ENCODE peak calls at places on chromosomes 16 and 17, in nine cellular contexts. K is right cardiac atrium; M is A549; J is CD8-positive, alpha-beta T cell; L is left ventricle myocardium inferior; B is esophagus squamous epithelium; Q is AG04450; O is uterus; F is GM12878. V is an unnamed sample.

GRCh38 chr16:67016681-67017450 is 12.1 kb upstream of the CBFB start:
- DNase-seq in K (no peak), M (no peak), J (no peak), L (no peak), B (no peak), Q (no peak), O (peak), F (no peak), V (no peak)

GRCh38 chr17:60534010-60534555 is 8.0 kb upstream of the APPBP2 start:
- DNase-seq in K (no peak), M (no peak), J (no peak), L (no peak), B (no peak), Q (peak), O (no peak), F (no peak), V (no peak)

GRCh38 chr17:3762922-3763776 is 37.8 kb downstream of the ITGAE start:
- DNase-seq in K (no peak), M (no peak), J (peak), L (no peak), B (no peak), Q (no peak), O (no peak), F (peak), V (no peak)

GRCh38 chr16:15434425-15435215 is at the start of gene BMERB1:
- DNase-seq in K (peak), M (peak), J (peak), L (peak), B (no peak), Q (no peak), O (peak), F (no peak), V (peak)

GRCh38 chr17:79811036-79811887 is 14.4 kb upstream of the CBX8 start:
- DNase-seq in K (peak), M (peak), J (no peak), L (no peak), B (no peak), Q (no peak), O (no peak), F (no peak), V (no peak)

GRCh38 chr17:82458885-82459424 is 414 bp downstream of the NARF start:
- DNase-seq in K (peak), M (no peak), J (no peak), L (no peak), B (no peak), Q (no peak), O (no peak), F (no peak), V (peak)

GRCh38 chr17:81338301-81339179 is 43.4 kb upstream of the SLC38A10 start:
- DNase-seq in K (peak), M (no peak), J (no peak), L (no peak), B (no peak), Q (no peak), O (no peak), F (no peak), V (peak)

GRCh38 chr17:17032131-17032692 is 10.0 kb upstream of the MPRIP start:
- DNase-seq in K (peak), M (peak), J (no peak), L (peak), B (no peak), Q (no peak), O (no peak), F (no peak), V (peak)

GRCh38 chr16:85151603-85152413 is 39.5 kb upstream of the CIBAR2 start:
- DNase-seq in K (peak), M (no peak), J (peak), L (peak), B (no peak), Q (peak), O (peak), F (no peak), V (peak)

GRCh38 chr17:31269597-31269996 is 27.4 kb downstream of the OMG start:
- DNase-seq in K (no peak), M (peak), J (no peak), L (no peak), B (no peak), Q (peak), O (no peak), F (no peak), V (no peak)

GRCh38 chr17:81566461-81567126 is 14.4 kb upstream of the FAAP100 start:
- DNase-seq in K (peak), M (peak), J (no peak), L (peak), B (no peak), Q (peak), O (peak), F (no peak), V (peak)

GRCh38 chr16:70790815-70791214 is 10.1 kb downstream of the VAC14 start:
- DNase-seq in K (no peak), M (no peak), J (no peak), L (no peak), B (no peak), Q (no peak), O (no peak), F (no peak), V (no peak)

GRCh38 chr16:82924075-82924854 is 297.5 kb downstream of the CDH13 start:
- DNase-seq in K (no peak), M (no peak), J (peak), L (no peak), B (no peak), Q (no peak), O (no peak), F (no peak), V (no peak)

GRCh38 chr16:86515780-86516617 is 5.7 kb downstream of the FOXF1 start:
- DNase-seq in K (peak), M (no peak), J (no peak), L (no peak), B (no peak), Q (no peak), O (no peak), F (no peak), V (peak)

GRCh38 chr17:82400830-82401229 is 17.3 kb upstream of the HEXD start:
- DNase-seq in K (peak), M (no peak), J (peak), L (peak), B (no peak), Q (no peak), O (no peak), F (no peak), V (peak)

GRCh38 chr16:31135535-31136286 is at the start of gene PRSS8:
- DNase-seq in K (peak), M (no peak), J (no peak), L (no peak), B (no peak), Q (no peak), O (no peak), F (no peak), V (no peak)

GRCh38 chr16:82995927-82996441 is 369.2 kb downstream of the CDH13 start:
- DNase-seq in K (no peak), M (no peak), J (no peak), L (no peak), B (no peak), Q (peak), O (peak), F (no peak), V (no peak)

GRCh38 chr17:50630524-50631194 is 4.0 kb upstream of the ABCC3 start:
- DNase-seq in K (peak), M (peak), J (peak), L (no peak), B (no peak), Q (no peak), O (no peak), F (no peak), V (no peak)

GRCh38 chr17:42878924-42879595 is 21.5 kb upstream of the G6PC1 start:
- DNase-seq in K (peak), M (no peak), J (no peak), L (no peak), B (no peak), Q (no peak), O (no peak), F (no peak), V (no peak)

GRCh38 chr17:79715318-79716182 is 15.2 kb upstream of the ENPP7 start:
- DNase-seq in K (no peak), M (no peak), J (no peak), L (no peak), B (no peak), Q (no peak), O (no peak), F (no peak), V (no peak)

GRCh38 chr16:81645303-81645702 is 133.8 kb upstream of the PLCG2 start:
- DNase-seq in K (peak), M (no peak), J (no peak), L (peak), B (no peak), Q (peak), O (peak), F (no peak), V (peak)

GRCh38 chr16:4511441-4512082 is 27.0 kb downstream of the CDIP1 start:
- DNase-seq in K (peak), M (peak), J (no peak), L (peak), B (no peak), Q (no peak), O (no peak), F (no peak), V (no peak)

GRCh38 chr16:75491876-75492275 is 3.4 kb downstream of the CHST6 start:
- DNase-seq in K (no peak), M (peak), J (no peak), L (no peak), B (no peak), Q (no peak), O (no peak), F (no peak), V (no peak)

DNA sequence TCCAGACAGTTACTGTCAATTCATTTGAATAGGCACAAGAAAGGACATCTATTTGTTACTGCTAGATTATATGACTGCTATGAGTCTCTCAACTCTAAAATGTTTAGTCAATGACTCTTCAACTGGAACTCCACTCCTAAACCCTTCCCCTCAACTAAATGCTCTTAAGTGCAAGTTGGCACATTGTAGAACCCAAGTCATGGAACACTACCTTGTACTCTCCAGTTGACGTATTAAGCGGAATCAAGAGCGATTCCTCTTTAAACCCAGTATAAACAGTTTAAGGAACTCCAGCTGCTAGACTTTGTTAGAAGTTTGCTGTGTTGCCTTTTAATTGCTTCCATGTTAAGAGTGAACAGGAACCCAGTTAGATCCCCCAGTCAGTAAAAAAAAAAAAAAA is 44.6 kb downstream of the STH start:
- DNase-seq in K (no peak), M (no peak), J (no peak), L (no peak), B (no peak), Q (no peak), O (no peak), F (no peak), V (no peak)
- H3K27ac ChIP-seq in K (no peak), M (no peak), J (no peak), L (peak), B (peak), Q (no peak), O (peak), F (no peak), V (peak)

DNA sequence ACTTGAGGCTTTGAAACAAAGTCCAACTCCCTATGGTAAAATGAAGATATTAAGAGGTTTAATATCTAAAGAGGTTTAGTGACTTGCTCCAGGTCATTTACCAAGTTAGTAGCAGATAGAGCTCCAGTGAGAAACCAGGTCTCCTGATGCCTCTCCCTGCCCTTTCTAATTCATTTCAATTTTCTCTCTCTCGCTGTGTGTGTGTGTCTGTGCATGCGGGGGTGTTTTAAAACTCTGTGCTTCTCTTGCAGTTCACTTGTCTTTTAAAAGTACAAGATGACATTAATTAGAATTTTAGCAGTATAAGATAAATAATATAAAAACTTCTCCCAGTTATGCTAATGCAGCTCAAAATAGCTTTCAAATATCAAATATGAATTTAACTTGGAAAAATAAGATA is 8.2 kb upstream of the ZP2 start:
- DNase-seq in K (no peak), M (no peak), J (no peak), L (no peak), B (no peak), Q (no peak), O (no peak), F (no peak), V (no peak)
- H3K27ac ChIP-seq in K (no peak), M (no peak), J (no peak), L (no peak), B (no peak), Q (no peak), O (no peak), F (no peak), V (no peak)

GRCh38 chr16:1380195-1380594 is 28.5 kb downstream of the GNPTG start:
- DNase-seq in K (no peak), M (no peak), J (no peak), L (no peak), B (no peak), Q (no peak), O (no peak), F (no peak), V (no peak)
- H3K27ac ChIP-seq in K (no peak), M (peak), J (no peak), L (peak), B (no peak), Q (no peak), O (no peak), F (no peak), V (peak)

DNA sequence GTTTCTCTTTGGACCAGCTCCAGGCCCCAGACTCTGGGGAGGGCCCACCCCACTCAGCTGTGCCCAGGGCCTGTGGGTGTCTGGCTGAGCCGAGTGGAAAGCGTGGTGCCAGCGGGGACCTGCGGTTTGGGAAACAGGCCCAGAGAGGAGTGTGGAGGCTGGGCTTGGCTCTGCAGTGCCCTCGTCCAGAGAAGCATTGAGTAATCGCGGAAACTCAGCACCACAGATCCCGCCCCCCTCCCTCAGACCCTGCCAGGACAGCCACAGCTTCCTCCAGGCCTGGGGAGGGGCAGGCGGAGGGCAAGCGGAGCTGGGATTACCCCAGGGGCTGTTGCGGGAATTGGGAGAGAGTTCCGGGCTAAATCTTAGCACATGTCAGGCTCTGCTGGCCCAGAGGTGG is 14.6 kb upstream of the PITPNA start:
- DNase-seq in K (peak), M (no peak), J (no peak), L (peak), B (no peak), Q (peak), O (peak), F (no peak), V (peak)
- H3K27ac ChIP-seq in K (peak), M (peak), J (no peak), L (peak), B (peak), Q (peak), O (peak), F (peak), V (peak)

GRCh38 chr17:8189041-8189710 is 804 bp downstream of the BORCS6 start:
- DNase-seq in K (peak), M (no peak), J (peak), L (peak), B (no peak), Q (no peak), O (no peak), F (no peak), V (no peak)
- H3K27ac ChIP-seq in K (peak), M (peak), J (peak), L (peak), B (peak), Q (no peak), O (peak), F (peak), V (peak)

GRCh38 chr17:10117581-10118001 is 80.8 kb downstream of the GAS7 start:
- DNase-seq in K (no peak), M (no peak), J (no peak), L (peak), B (no peak), Q (no peak), O (no peak), F (peak), V (no peak)
- H3K27ac ChIP-seq in K (peak), M (no peak), J (no peak), L (peak), B (no peak), Q (no peak), O (peak), F (no peak), V (no peak)